ENCODE peak calls at places on chromosomes 7 and 10, in nine cellular contexts. Z is lower lobe of right lung; B is GM19239; F is activated naive CD4-positive, alpha-beta T cell; D is suprapubic skin; R is COR-L47; S is effector memory CD4-positive, alpha-beta T cell; Q is HT1080; M is effector CD4-positive, alpha-beta T cell. U is an unnamed sample.

GRCh38 chr7:24757799-24758275 is 573 bp upstream of the GSDME start:
- DNase-seq in B (no peak), S (no peak), R (no peak), Z (no peak), D (no peak), M (no peak), Q (peak), F (no peak), U (no peak)

GRCh38 chr10:97001183-97001991 is 169.3 kb downstream of the LCOR start:
- DNase-seq in D (no peak), R (no peak), Z (no peak), S (no peak), F (no peak), Q (no peak), B (no peak), M (no peak), U (no peak)

GRCh38 chr10:59654007-59654406 is 55.6 kb downstream of the SLC16A9 start:
- DNase-seq in F (no peak), Q (no peak), S (no peak), R (no peak), Z (no peak), D (no peak), B (no peak), M (no peak), U (no peak)

GRCh38 chr10:34612938-34613337 is 202.2 kb downstream of the PARD3 start:
- DNase-seq in B (no peak), Q (no peak), R (no peak), Z (no peak), S (no peak), M (no peak), F (no peak), D (no peak), U (no peak)

GRCh38 chr10:122112625-122113160 is 123.7 kb downstream of the TACC2 start:
- DNase-seq in S (no peak), Q (peak), B (no peak), D (peak), Z (peak), M (no peak), F (no peak), R (no peak), U (no peak)

GRCh38 chr7:110775046-110775445 is 315.9 kb upstream of the LRRN3 start:
- DNase-seq in B (no peak), F (no peak), Z (no peak), D (no peak), R (no peak), Q (no peak), S (no peak), M (no peak), U (no peak)

GRCh38 chr7:66429498-66430163 is 199.1 kb upstream of the KCTD7 start:
- DNase-seq in S (no peak), Q (no peak), F (no peak), D (no peak), R (no peak), B (no peak), M (no peak), Z (no peak), U (no peak)

GRCh38 chr7:25820432-25821040 is 331.5 kb upstream of the NFE2L3 start:
- DNase-seq in S (no peak), D (no peak), M (no peak), F (no peak), Q (peak), Z (no peak), B (peak), R (no peak), U (no peak)

GRCh38 chr7:50264908-50265307 is 39.6 kb upstream of the IKZF1 start:
- DNase-seq in F (no peak), M (peak), Z (no peak), D (no peak), S (no peak), Q (peak), B (no peak), R (no peak), U (no peak)

GRCh38 chr7:17682586-17682985 is 257.7 kb downstream of the SNX13 start:
- DNase-seq in D (no peak), Z (no peak), R (no peak), Q (no peak), S (no peak), B (no peak), F (no peak), M (no peak), U (no peak)

GRCh38 chr10:33252794-33253203 is 81.7 kb downstream of the NRP1 start:
- DNase-seq in Z (no peak), S (no peak), R (no peak), B (no peak), M (no peak), Q (peak), F (no peak), D (no peak), U (no peak)

GRCh38 chr7:37674534-37674933 is 9.0 kb upstream of the GPR141 start:
- DNase-seq in F (no peak), B (no peak), S (no peak), D (no peak), Z (no peak), Q (no peak), R (no peak), M (no peak), U (no peak)

GRCh38 chr7:155490697-155491628 is 33.0 kb downstream of the EN2 start:
- DNase-seq in Z (peak), B (peak), D (no peak), F (no peak), M (no peak), R (no peak), S (no peak), Q (no peak), U (no peak)

U was measured in NCI-H774.